ENCODE peak calls at places on chromosomes 13 and 19, in four cellular contexts. M is AG04450; E is HTR-8/SVneo; A is activated T-cell treated with anti-CD3 and anti-CD28 coated beads, Interleukin-2, amount 50 U/mL, for 72 hours. J is an unnamed sample.

GRCh38 chr19:58407658-58408151 is 744 bp upstream of the ZNF584 start:
- DNase-seq in A (no peak), E (no peak), M (no peak), J (no peak)

GRCh38 chr19:1672038-1672768 is 19.8 kb upstream of the TCF3 start:
- DNase-seq in E (no peak), M (no peak), A (peak; percentile 69), J (no peak)

GRCh38 chr13:61410266-61410665 is 5.4 kb downstream of the PCDH20 start:
- DNase-seq in E (no peak), A (no peak), M (no peak), J (no peak)

GRCh38 chr13:111152836-111153235 is 37.7 kb downstream of the ARHGEF7 start:
- DNase-seq in A (no peak), M (no peak), E (peak; percentile 5), J (no peak)

GRCh38 chr19:58305932-58306323 is 751 bp downstream of the ERVK3-1 start:
- DNase-seq in A (no peak), E (no peak), M (no peak), J (no peak)

GRCh38 chr13:90185734-90186133 is 1161.8 kb upstream of the MIR17HG start:
- DNase-seq in E (no peak), M (no peak), A (no peak), J (no peak)

GRCh38 chr19:31146546-31147183 is 202.6 kb downstream of the TSHZ3 start:
- DNase-seq in A (no peak), E (no peak), M (no peak), J (no peak)

GRCh38 chr13:113123226-113124150 is 889 bp downstream of the F10 start:
- DNase-seq in M (no peak), A (no peak), E (no peak), J (no peak)

GRCh38 chr13:93778548-93778947 is 551.9 kb downstream of the GPC6 start:
- DNase-seq in A (no peak), M (no peak), E (no peak), J (no peak)

GRCh38 chr19:29483641-29483920 is 42.2 kb upstream of the VSTM2B start:
- DNase-seq in E (no peak), A (no peak), M (no peak), J (no peak)

GRCh38 chr19:40144947-40145748 is 46.1 kb upstream of the MAP3K10 start:
- DNase-seq in E (no peak), M (no peak), A (no peak), J (no peak)

GRCh38 chr19:13102666-13103584 is at the start of gene LYL1:
- DNase-seq in M (no peak), A (peak; percentile 65), E (no peak), J (no peak)

GRCh38 chr13:106331116-106331515 is 204.3 kb downstream of the EFNB2 start:
- DNase-seq in A (no peak), M (no peak), E (no peak), J (no peak)

GRCh38 chr19:6890421-6890913 is 3.1 kb downstream of the ADGRE1 start:
- DNase-seq in A (no peak), E (no peak), M (no peak), J (no peak)

GRCh38 chr19:53772943-53773342 is 51.2 kb downstream of the NLRP12 start:
- DNase-seq in M (peak; percentile 6), E (peak; percentile 41), A (peak; percentile 45), J (peak; percentile 66)

GRCh38 chr13:24202215-24202614 is 41.7 kb downstream of the SPATA13 start:
- DNase-seq in M (no peak), E (no peak), A (no peak), J (no peak)

GRCh38 chr13:110136660-110137585 is 170.0 kb downstream of the COL4A1 start:
- DNase-seq in E (no peak), M (no peak), A (no peak), J (no peak)

GRCh38 chr13:38542601-38543000 is 144.3 kb upstream of the FREM2 start:
- DNase-seq in E (no peak), M (no peak), A (no peak), J (peak; percentile 3)

GRCh38 chr13:77584111-77584510 is 48.6 kb downstream of the SCEL start:
- DNase-seq in M (no peak), E (no peak), A (no peak), J (no peak)

GRCh38 chr19:33769208-33769607 is 27.5 kb upstream of the KCTD15 start:
- DNase-seq in E (no peak), A (no peak), M (no peak), J (no peak)

GRCh38 chr19:29660835-29661234 is 4.4 kb upstream of the PLEKHF1 start:
- DNase-seq in M (no peak), E (no peak), A (no peak), J (no peak)

GRCh38 chr19:48719263-48720171 is at the start of gene MAMSTR:
- DNase-seq in E (no peak), A (no peak), M (no peak), J (no peak)

GRCh38 chr13:98203641-98204326 is 26.7 kb upstream of the RNF113B start:
- DNase-seq in M (no peak), E (no peak), A (no peak), J (no peak)

GRCh38 chr19:50695251-50696064 is 24.1 kb downstream of the SHANK1 start:
- DNase-seq in M (no peak), A (peak; percentile 43), E (no peak), J (no peak)

GRCh38 chr13:110274687-110275086 is 32.3 kb downstream of the COL4A1 start:
- DNase-seq in A (no peak), M (no peak), E (no peak), J (no peak)

GRCh38 chr13:87889241-87889640 is 218.1 kb downstream of the SLITRK5 start:
- DNase-seq in M (no peak), E (no peak), A (no peak), J (no peak)

GRCh38 chr13:95624020-95624419 is 20.5 kb downstream of the DZIP1 start:
- DNase-seq in M (no peak), A (peak; percentile 39), E (peak; percentile 33), J (peak; percentile 47)

GRCh38 chr19:10417598-10418280 is 2.6 kb upstream of the PDE4A start:
- DNase-seq in E (no peak), M (no peak), A (peak; percentile 28), J (no peak)

GRCh38 chr13:27926644-27927434 is 7.0 kb downstream of the PDX1 start:
- DNase-seq in E (no peak), A (peak; percentile 18), M (no peak), J (no peak)

GRCh38 chr19:16363133-16363851 is 38.7 kb downstream of the KLF2 start:
- DNase-seq in A (no peak), E (no peak), M (no peak), J (no peak)

GRCh38 chr13:44796597-44797517 is 192.4 kb downstream of the NUFIP1 start:
- DNase-seq in E (no peak), A (no peak), M (no peak), J (no peak)

GRCh38 chr19:3098141-3098514 is 4.0 kb downstream of the GNA11 start:
- DNase-seq in E (no peak), M (no peak), A (no peak), J (no peak)

GRCh38 chr19:51691122-51692064 is 1.7 kb upstream of the SPACA6 start:
- DNase-seq in E (no peak), M (no peak), A (no peak), J (no peak)

GRCh38 chr13:74246398-74246975 is 112.3 kb upstream of the KLF12 start:
- DNase-seq in A (peak; percentile 28), M (no peak), E (no peak), J (no peak)

GRCh38 chr13:36673838-36674326 is at the start of gene SERTM1:
- DNase-seq in M (no peak), E (no peak), A (no peak), J (no peak)

GRCh38 chr13:32168136-32168535 is 136.6 kb downstream of the FRY start:
- DNase-seq in A (no peak), M (no peak), E (no peak), J (no peak)

GRCh38 chr13:26050568-26051230 is 1.1 kb downstream of the SHISA2 start:
- DNase-seq in E (no peak), M (no peak), A (peak; percentile 17), J (no peak)

GRCh38 chr19:45211751-45212381 is 33.3 kb downstream of the BLOC1S3 start:
- DNase-seq in A (no peak), M (no peak), E (no peak), J (no peak)

J was measured in H54.